ENCODE peak calls at places on chromosomes 3 and 15, in seven cellular contexts. I is upper lobe of right lung, M is H9, H is astrocyte of the cerebellum, C is foreskin keratinocyte, Z is lung, G is left lung. O is an unnamed sample.

GRCh38 chr3:12294885-12295580 is 6.2 kb downstream of the PPARG start:
- DNase-seq in I (no peak), M (no peak), H (peak), C (peak), Z (no peak), G (no peak), O (peak)

GRCh38 chr3:123262868-123263267 is 61.1 kb downstream of the SEC22A start:
- DNase-seq in I (no peak), M (no peak), H (no peak), C (no peak), Z (no peak), G (no peak), O (no peak)

GRCh38 chr3:178532414-178532813 is 3.8 kb upstream of the KCNMB2 start:
- DNase-seq in I (no peak), M (no peak), H (no peak), C (no peak), Z (no peak), G (no peak), O (no peak)

GRCh38 chr15:70902105-70902504 is 9.5 kb downstream of the LRRC49 start:
- DNase-seq in I (no peak), M (no peak), H (peak), C (peak), Z (no peak), G (no peak), O (peak)

GRCh38 chr3:42747581-42747980 is 25.5 kb downstream of the CCDC13 start:
- DNase-seq in I (no peak), M (peak), H (no peak), C (no peak), Z (no peak), G (no peak), O (no peak)

GRCh38 chr3:124584552-124585391 is 145.5 kb upstream of the UMPS start:
- DNase-seq in I (peak), M (peak), H (no peak), C (no peak), Z (peak), G (peak), O (no peak)

GRCh38 chr3:13709706-13710105 is 160.8 kb downstream of the FBLN2 start:
- DNase-seq in I (peak), M (no peak), H (no peak), C (no peak), Z (peak), G (no peak), O (no peak)

GRCh38 chr3:117104792-117105191 is 395.2 kb downstream of the TUSC7 start:
- DNase-seq in I (no peak), M (peak), H (no peak), C (no peak), Z (no peak), G (no peak), O (no peak)

GRCh38 chr15:49036650-49037545 is 9.3 kb downstream of the SECISBP2L start:
- DNase-seq in I (no peak), M (no peak), H (peak), C (peak), Z (no peak), G (no peak), O (no peak)

GRCh38 chr3:102378216-102378615 is 56.6 kb upstream of the ZPLD1 start:
- DNase-seq in I (no peak), M (no peak), H (no peak), C (peak), Z (no peak), G (no peak), O (no peak)

GRCh38 chr3:113211370-113212154 is at the start of gene BOC:
- DNase-seq in I (peak), M (peak), H (peak), C (peak), Z (no peak), G (no peak), O (no peak)

GRCh38 chr3:188446791-188447190 is 292.8 kb downstream of the LPP start:
- DNase-seq in I (no peak), M (no peak), H (no peak), C (no peak), Z (no peak), G (no peak), O (no peak)

GRCh38 chr3:64398431-64398830 is 173.2 kb upstream of the PRICKLE2 start:
- DNase-seq in I (no peak), M (no peak), H (no peak), C (no peak), Z (no peak), G (no peak), O (no peak)

GRCh38 chr15:99434506-99435137 is 131.2 kb upstream of the MEF2A start:
- DNase-seq in I (peak), M (no peak), H (no peak), C (no peak), Z (no peak), G (no peak), O (no peak)

GRCh38 chr15:64754663-64755426 is 20.5 kb downstream of the RBPMS2 start:
- DNase-seq in I (no peak), M (no peak), H (no peak), C (no peak), Z (no peak), G (no peak), O (no peak)

GRCh38 chr15:70802629-70803028 is 39.3 kb upstream of the UACA start:
- DNase-seq in I (no peak), M (no peak), H (no peak), C (peak), Z (no peak), G (no peak), O (no peak)

GRCh38 chr3:129439381-129439816 is 349 bp downstream of the MBD4 start:
- DNase-seq in I (peak), M (no peak), H (no peak), C (no peak), Z (peak), G (peak), O (no peak)

GRCh38 chr3:183410759-183411158 is 17.7 kb downstream of the MCF2L2 start:
- DNase-seq in I (no peak), M (no peak), H (no peak), C (no peak), Z (no peak), G (no peak), O (no peak)

GRCh38 chr3:82274897-82275296 is 513.5 kb upstream of the GBE1 start:
- DNase-seq in I (no peak), M (no peak), H (no peak), C (no peak), Z (no peak), G (no peak), O (no peak)

GRCh38 chr3:36362216-36362615 is 18.1 kb upstream of the STAC start:
- DNase-seq in I (no peak), M (no peak), H (no peak), C (no peak), Z (no peak), G (no peak), O (peak)

GRCh38 chr15:51837784-51838183 is 8.3 kb downstream of the TMOD3 start:
- DNase-seq in I (no peak), M (no peak), H (no peak), C (no peak), Z (no peak), G (no peak), O (no peak)

GRCh38 chr3:15953841-15954240 is 156.1 kb upstream of the ANKRD28 start:
- DNase-seq in I (no peak), M (no peak), H (no peak), C (peak), Z (no peak), G (no peak), O (no peak)
- TF ChIP-seq CTCF in I (no peak), M (peak), H (no peak), C (peak), Z (no peak), G (no peak), O (peak)

DNA sequence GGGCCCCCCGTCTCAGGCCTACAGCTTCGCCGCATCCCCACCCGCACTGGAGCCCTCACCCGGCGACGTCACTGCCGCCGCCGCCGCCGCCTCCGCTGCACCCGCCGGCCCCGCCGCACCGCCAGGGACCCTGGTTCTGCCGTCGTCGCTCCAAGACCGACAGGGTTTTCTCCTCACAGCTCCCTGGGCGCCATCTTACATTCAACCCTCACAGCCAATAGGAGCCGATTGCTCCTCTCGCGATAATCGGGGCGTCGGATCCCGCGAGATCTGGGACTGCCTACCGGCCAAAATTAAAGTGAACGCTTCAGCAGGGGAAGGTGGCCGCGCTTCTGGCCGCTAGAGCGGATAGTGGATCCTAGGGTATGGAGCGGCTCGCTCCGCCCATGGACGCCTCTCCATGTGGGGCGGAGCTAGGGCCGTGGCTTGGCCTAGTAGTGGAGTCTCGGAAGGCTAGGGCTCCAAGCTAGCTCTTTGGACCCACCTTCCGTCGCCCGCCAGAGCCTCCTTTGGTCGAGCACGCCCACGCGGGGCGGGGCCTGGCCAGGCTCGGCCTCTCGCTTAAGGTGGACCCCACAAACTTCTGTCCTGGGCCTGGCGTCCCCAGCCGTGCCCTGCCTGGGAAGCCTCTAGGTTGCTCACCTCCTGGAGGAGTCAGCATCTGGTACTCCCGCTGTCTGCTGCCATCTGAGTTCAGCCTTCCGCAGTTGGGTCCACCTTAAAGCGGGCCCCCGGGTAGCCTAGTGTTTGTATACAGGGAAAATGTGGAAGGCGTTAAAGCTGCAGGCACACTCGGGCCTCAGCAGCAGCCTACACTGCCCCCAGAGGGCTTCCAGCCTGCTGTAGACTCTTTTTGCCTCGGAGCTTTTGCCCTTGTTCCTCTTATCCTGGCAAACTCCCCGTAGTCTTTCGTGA is at the start of gene QRICH1:
- DNase-seq in I (peak), M (peak), H (peak), C (peak), Z (peak), G (peak), O (peak)
- TF ChIP-seq CTCF in I (peak), M (peak), H (peak), C (peak), Z (peak), G (peak), O (peak)

GRCh38 chr3:50529996-50530706 is 26.7 kb upstream of the CACNA2D2 start:
- DNase-seq in I (no peak), M (peak), H (no peak), C (no peak), Z (no peak), G (no peak), O (no peak)

GRCh38 chr3:50534721-50535330 is 31.4 kb upstream of the CACNA2D2 start:
- DNase-seq in I (no peak), M (no peak), H (no peak), C (no peak), Z (no peak), G (no peak), O (peak)

GRCh38 chr3:50533346-50533745 is 29.9 kb upstream of the CACNA2D2 start:
- DNase-seq in I (no peak), M (no peak), H (no peak), C (no peak), Z (no peak), G (no peak), O (no peak)

GRCh38 chr3:50531201-50531600 is 27.8 kb upstream of the CACNA2D2 start:
- DNase-seq in I (no peak), M (no peak), H (no peak), C (no peak), Z (no peak), G (no peak), O (no peak)

GRCh38 chr3:50532062-50532705 is 28.8 kb upstream of the CACNA2D2 start:
- DNase-seq in I (no peak), M (no peak), H (no peak), C (no peak), Z (no peak), G (no peak), O (no peak)
- TF ChIP-seq CTCF in I (no peak), M (no peak), H (peak), C (no peak), Z (no peak), G (no peak), O (peak)

DNA sequence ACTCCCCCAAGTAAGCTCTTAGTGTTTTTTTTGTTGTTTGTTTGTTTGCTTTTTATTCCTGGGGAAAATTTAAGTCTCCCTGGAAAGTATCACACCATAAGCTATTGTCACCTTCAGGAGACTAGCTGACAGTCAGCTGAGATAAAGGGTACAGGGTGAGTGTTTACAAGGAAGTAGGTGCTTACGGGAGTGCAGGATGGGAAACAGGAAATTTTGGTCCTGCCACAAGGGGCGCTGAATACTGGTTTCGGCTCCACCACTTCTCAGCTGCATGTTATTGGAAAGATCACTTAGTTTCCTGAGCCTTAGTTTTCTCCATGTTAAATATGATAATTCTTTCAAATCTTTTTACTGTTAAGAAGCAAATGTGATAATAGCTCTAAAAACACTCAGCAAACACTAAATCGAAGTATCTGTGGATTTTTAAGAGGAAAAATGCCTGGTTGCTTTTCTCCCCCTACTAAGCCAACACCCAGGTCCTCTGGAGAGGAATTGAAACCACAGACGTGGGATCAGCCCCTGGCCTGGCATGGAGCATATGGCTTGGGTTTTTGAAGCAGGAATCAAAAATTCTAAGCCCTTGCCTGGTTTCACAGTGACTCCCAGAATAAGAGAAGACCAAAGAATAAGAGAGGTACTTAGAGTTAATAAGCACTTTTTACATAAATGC is 90.7 kb downstream of the SCN11A start:
- DNase-seq in I (no peak), M (peak), H (peak), C (peak), Z (peak), G (no peak), O (peak)
- TF ChIP-seq CTCF in I (peak), M (peak), H (peak), C (peak), Z (no peak), G (peak), O (peak)

DNA sequence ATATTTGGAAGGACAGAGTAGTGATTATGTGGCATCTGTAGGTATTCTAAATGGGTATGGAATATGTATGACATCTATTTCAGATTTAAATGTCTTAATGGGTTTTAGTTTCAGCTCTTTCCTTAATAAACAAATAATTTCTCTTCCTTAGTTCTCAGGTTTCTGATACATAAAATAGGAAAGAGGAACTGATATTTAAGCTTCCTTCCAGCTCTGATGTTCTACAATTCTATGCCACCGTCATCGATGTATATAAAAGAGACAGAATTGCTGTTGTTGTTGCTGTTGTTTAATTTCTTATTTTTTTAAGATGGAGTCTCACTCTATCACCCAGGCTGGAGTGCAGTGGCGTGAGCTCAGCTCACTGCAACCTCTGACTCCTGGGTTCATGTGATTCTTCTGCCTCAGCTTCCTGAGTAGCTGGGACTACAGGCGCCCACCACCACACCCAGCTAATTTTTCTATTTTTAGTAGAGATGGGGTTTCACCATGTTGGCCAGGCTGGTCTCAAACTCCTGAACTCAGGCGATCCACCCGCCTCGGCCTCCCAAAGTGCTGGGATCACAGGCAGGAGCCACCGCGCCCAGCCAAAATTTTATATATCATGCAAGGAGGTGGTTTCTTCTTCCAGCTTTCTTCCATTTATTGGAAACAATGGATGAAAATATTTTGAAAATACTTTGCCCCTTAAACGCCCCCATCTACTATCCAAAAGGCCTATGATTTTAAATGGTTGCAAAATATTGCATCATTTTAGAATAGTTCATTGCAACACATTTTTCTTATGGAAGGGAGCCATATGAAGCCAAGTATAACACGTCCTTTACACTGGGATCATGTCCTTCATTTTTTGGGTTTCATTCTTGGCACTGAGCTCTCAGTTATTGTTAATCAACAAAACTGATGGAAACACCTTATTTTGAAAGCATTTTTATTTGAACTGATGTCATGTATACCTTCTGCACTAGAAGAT is 13.9 kb upstream of the C15orf61 start:
- DNase-seq in I (no peak), M (no peak), H (no peak), C (no peak), Z (no peak), G (no peak), O (no peak)
- TF ChIP-seq CTCF in I (no peak), M (no peak), H (no peak), C (no peak), Z (no peak), G (no peak), O (no peak)

GRCh38 chr3:132236701-132237651 is 80.2 kb upstream of the ACP3 start:
- DNase-seq in I (no peak), M (no peak), H (no peak), C (no peak), Z (no peak), G (no peak), O (no peak)
- TF ChIP-seq CTCF in I (no peak), M (no peak), H (no peak), C (no peak), Z (no peak), G (no peak), O (no peak)

GRCh38 chr3:86991482-86991815 is 500 bp upstream of the VGLL3 start:
- DNase-seq in I (no peak), M (no peak), H (no peak), C (peak), Z (no peak), G (no peak), O (no peak)
- TF ChIP-seq CTCF in I (no peak), M (no peak), H (no peak), C (no peak), Z (no peak), G (no peak), O (no peak)

GRCh38 chr3:2713923-2714322 is 396.3 kb downstream of the IL5RA start:
- DNase-seq in I (no peak), M (no peak), H (no peak), C (no peak), Z (no peak), G (no peak), O (no peak)
- TF ChIP-seq CTCF in I (peak), M (peak), H (peak), C (peak), Z (no peak), G (peak), O (peak)

GRCh38 chr3:119433613-119434325 is 29.6 kb downstream of the TMEM39A start:
- DNase-seq in I (no peak), M (no peak), H (no peak), C (no peak), Z (peak), G (no peak), O (no peak)

GRCh38 chr3:119427669-119428068 is 35.7 kb downstream of the TMEM39A start:
- DNase-seq in I (no peak), M (no peak), H (no peak), C (no peak), Z (no peak), G (no peak), O (no peak)

DNA sequence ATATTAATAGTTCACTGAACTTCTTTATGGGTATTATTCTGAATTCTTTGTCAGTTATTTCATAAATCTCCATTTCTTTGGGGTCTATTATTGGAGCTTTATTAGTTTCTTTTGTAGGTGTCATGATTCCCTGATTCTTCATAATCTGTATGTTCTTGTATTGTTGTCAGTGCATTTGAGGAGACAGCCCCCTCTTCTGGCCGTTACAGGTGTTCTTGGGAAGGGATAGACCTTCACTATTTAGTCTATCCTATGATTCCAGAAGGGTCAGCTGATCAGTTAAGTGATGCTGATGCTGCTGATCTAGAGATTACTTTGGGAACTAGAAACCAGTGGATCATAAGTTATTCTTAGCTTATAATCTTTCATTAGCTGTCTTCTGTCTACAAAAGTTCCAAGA is 34.9 kb downstream of the TMEM39A start:
- DNase-seq in I (no peak), M (peak), H (no peak), C (no peak), Z (no peak), G (no peak), O (no peak)
- TF ChIP-seq CTCF in I (no peak), M (peak), H (no peak), C (peak), Z (no peak), G (no peak), O (peak)

GRCh38 chr15:91522609-91523332 is 330.7 kb upstream of the SLCO3A1 start:
- DNase-seq in I (no peak), M (no peak), H (peak), C (no peak), Z (no peak), G (no peak), O (no peak)
- TF ChIP-seq CTCF in I (no peak), M (peak), H (peak), C (peak), Z (no peak), G (no peak), O (peak)